ENCODE peak calls at places on chromosomes 13 and 19, in six cellular contexts. I is OCI-LY7, J is neural crest cell, P is lower lobe of right lung, S is AG04450, L is neural progenitor cell. V is an unnamed sample.

GRCh38 chr19:54345938-54346386 is 7.0 kb upstream of the LILRA4 start:
- DNase-seq in I (peak; percentile 76), L (no peak), J (no peak), P (no peak), S (no peak), V (peak; percentile 45)

GRCh38 chr19:44988896-44989563 is 12.2 kb upstream of the RELB start:
- DNase-seq in I (peak; percentile 88), J (peak; percentile 64), L (peak; percentile 79), S (peak; percentile 8), P (peak; percentile 72), V (peak; percentile 79)

GRCh38 chr13:93146584-93147292 is 79.9 kb upstream of the GPC6 start:
- DNase-seq in L (no peak), I (no peak), S (peak; percentile 37), P (no peak), J (no peak), V (no peak)

GRCh38 chr19:29516821-29517395 is 8.9 kb upstream of the VSTM2B start:
- DNase-seq in S (no peak), I (no peak), P (peak; percentile 30), L (no peak), J (no peak), V (no peak)

GRCh38 chr13:27374650-27375049 is 49.8 kb upstream of the GTF3A start:
- DNase-seq in L (peak; percentile 81), S (peak; percentile 59), J (peak; percentile 62), I (peak; percentile 68), P (peak; percentile 58), V (peak; percentile 73)

GRCh38 chr19:39407644-39408391 is 1.2 kb downstream of the ZFP36 start:
- DNase-seq in J (no peak), I (peak; percentile 82), L (peak; percentile 13), P (peak; percentile 83), S (no peak), V (peak; percentile 75)

GRCh38 chr13:85653681-85654080 is 145.5 kb downstream of the SLITRK6 start:
- DNase-seq in P (no peak), I (no peak), J (no peak), L (no peak), S (no peak), V (no peak)

GRCh38 chr19:2974342-2974932 is 2.9 kb upstream of the TLE6 start:
- DNase-seq in I (no peak), P (peak; percentile 64), J (no peak), L (peak; percentile 36), S (no peak), V (no peak)

GRCh38 chr13:39016789-39017188 is 21.1 kb downstream of the PROSER1 start:
- DNase-seq in I (peak; percentile 34), L (peak; percentile 68), S (no peak), P (no peak), J (peak; percentile 11), V (peak; percentile 58)

GRCh38 chr13:107886118-107886517 is 329.2 kb downstream of the LIG4 start:
- DNase-seq in S (no peak), J (no peak), L (no peak), P (no peak), I (no peak), V (no peak)

GRCh38 chr19:13978306-13978705 is 26.0 kb downstream of the DCAF15 start:
- DNase-seq in P (peak; percentile 86), L (peak; percentile 97), S (no peak), J (peak; percentile 67), I (peak; percentile 45), V (no peak)

GRCh38 chr13:99227331-99227900 is 26.8 kb downstream of the UBAC2 start:
- DNase-seq in P (no peak), I (no peak), S (no peak), J (no peak), L (no peak), V (no peak)

GRCh38 chr13:111017755-111018487 is 97.2 kb upstream of the ARHGEF7 start:
- DNase-seq in J (no peak), S (no peak), I (no peak), L (no peak), P (no peak), V (no peak)

V was measured in GM12865.